ENCODE peak calls at places on chromosomes 11 and 22, in five cellular contexts. R is cardiac muscle cell, P is mucosa of descending colon, X is body of pancreas, G is K562. T is an unnamed sample.

GRCh38 chr11:111624602-111625001 is 22.4 kb downstream of the SIK2 start:
- DNase-seq in G (no peak), P (no peak), R (peak), X (no peak), T (no peak)

GRCh38 chr22:45200862-45201511 is 37.3 kb downstream of the NUP50 start:
- DNase-seq in P (no peak), X (no peak), G (no peak), R (peak), T (no peak)

GRCh38 chr22:50184004-50184461 is 1.7 kb upstream of the TRABD start:
- DNase-seq in P (peak), R (peak), X (peak), G (no peak), T (no peak)

GRCh38 chr22:47788461-47788860 is 1026.0 kb downstream of the TBC1D22A start:
- DNase-seq in R (no peak), X (no peak), G (no peak), P (no peak), T (no peak)

GRCh38 chr11:66973956-66974585 is 1.0 kb upstream of the C11orf86 start:
- DNase-seq in R (peak), G (no peak), P (no peak), X (no peak), T (no peak)

GRCh38 chr11:91538065-91538464 is 686.6 kb upstream of the FAT3 start:
- DNase-seq in P (no peak), R (no peak), X (no peak), G (no peak), T (no peak)

GRCh38 chr22:44162960-44163359 is 17.8 kb upstream of the PARVG start:
- DNase-seq in G (no peak), R (no peak), P (no peak), X (no peak), T (no peak)

GRCh38 chr11:94140154-94140655 is 11.6 kb downstream of the PANX1 start:
- DNase-seq in R (no peak), G (no peak), P (no peak), X (no peak), T (no peak)

GRCh38 chr22:27857441-27857840 is 55.9 kb upstream of the MN1 start:
- DNase-seq in X (no peak), P (no peak), R (no peak), G (no peak), T (no peak)

GRCh38 chr11:133078591-133079179 is 453.6 kb downstream of the OPCML start:
- DNase-seq in P (peak), G (peak), X (peak), R (peak), T (peak)

GRCh38 chr11:83047515-83048225 is 24.0 kb downstream of the RAB30 start:
- DNase-seq in X (no peak), P (no peak), G (no peak), R (no peak), T (no peak)

GRCh38 chr22:17772963-17773605 is 1.2 kb downstream of the BID start:
- DNase-seq in G (peak), P (no peak), R (peak), X (peak), T (no peak)

GRCh38 chr22:42617155-42617983 is 2.7 kb upstream of the POLDIP3 start:
- DNase-seq in P (no peak), G (no peak), X (no peak), R (no peak), T (no peak)

GRCh38 chr22:50683994-50684371 is 11.4 kb downstream of the SHANK3 start:
- DNase-seq in X (no peak), R (no peak), G (no peak), P (no peak), T (no peak)

GRCh38 chr11:116563028-116563712 is 209.6 kb downstream of the BUD13 start:
- DNase-seq in X (peak), R (no peak), P (no peak), G (no peak), T (no peak)

GRCh38 chr11:61897387-61898246 is 6.3 kb upstream of the FADS3 start:
- DNase-seq in P (peak), G (peak), R (peak), X (peak), T (peak)

GRCh38 chr11:86938900-86939880 is 16.0 kb downstream of the FZD4 start:
- DNase-seq in G (peak), R (peak), X (peak), P (no peak), T (peak)

GRCh38 chr11:63766501-63767270 is 1.9 kb downstream of the ZFTA start:
- DNase-seq in R (no peak), X (no peak), G (no peak), P (peak), T (no peak)

GRCh38 chr11:45252134-45252856 is 33.8 kb downstream of the SYT13 start:
- DNase-seq in X (peak), G (peak), R (peak), P (peak), T (peak)

GRCh38 chr11:94835571-94835970 is 67.4 kb downstream of the AMOTL1 start:
- DNase-seq in G (no peak), X (no peak), R (peak), P (no peak), T (no peak)

GRCh38 chr22:24069721-24070120 is 58.6 kb downstream of the CABIN1 start:
- DNase-seq in X (no peak), R (no peak), P (no peak), G (no peak), T (no peak)

GRCh38 chr11:2858995-2859705 is 26.4 kb downstream of the CDKN1C start:
- DNase-seq in R (no peak), X (no peak), G (no peak), P (no peak), T (no peak)

GRCh38 chr11:62450543-62451242 is 31.9 kb downstream of the SCGB1A1 start:
- DNase-seq in G (no peak), X (no peak), P (no peak), R (no peak), T (no peak)

GRCh38 chr11:104028476-104028875 is 8.0 kb upstream of the DDI1 start:
- DNase-seq in R (peak), G (no peak), P (no peak), X (no peak), T (no peak)

GRCh38 chr11:96114178-96115070 is 190.5 kb upstream of the MTMR2 start:
- DNase-seq in G (no peak), X (no peak), P (no peak), R (no peak), T (no peak)

GRCh38 chr11:1732421-1733008 is 17.9 kb downstream of the IFITM10 start:
- DNase-seq in R (no peak), G (no peak), P (no peak), X (no peak), T (no peak)

GRCh38 chr11:130585545-130585944 is 137.1 kb downstream of the ADAMTS15 start:
- DNase-seq in G (no peak), X (no peak), P (no peak), R (peak), T (no peak)

GRCh38 chr11:31492320-31492913 is 17.0 kb downstream of the IMMP1L start:
- DNase-seq in X (peak), G (no peak), R (peak), P (no peak), T (no peak)

GRCh38 chr11:96424693-96425092 is 34.9 kb downstream of the JRKL start:
- DNase-seq in G (no peak), X (no peak), R (peak), P (no peak), T (no peak)

GRCh38 chr11:91820709-91821108 is 403.9 kb upstream of the FAT3 start:
- DNase-seq in G (no peak), R (no peak), X (no peak), P (no peak), T (no peak)

GRCh38 chr11:43582837-43583462 is 97.6 kb upstream of the HSD17B12 start:
- DNase-seq in P (no peak), X (no peak), R (no peak), G (no peak), T (no peak)

GRCh38 chr22:17103351-17103750 is 17.8 kb downstream of the TMEM121B start:
- DNase-seq in R (no peak), X (no peak), P (no peak), G (no peak), T (no peak)

GRCh38 chr11:75264971-75265370 is 24.4 kb downstream of the TPBGL start:
- DNase-seq in P (no peak), X (no peak), G (no peak), R (no peak), T (no peak)

GRCh38 chr11:108319541-108320145 is 96.8 kb downstream of the ATM start:
- DNase-seq in P (no peak), R (no peak), G (no peak), X (no peak), T (no peak)

GRCh38 chr11:58525037-58525614 is 17.2 kb upstream of the OR5B21 start:
- DNase-seq in G (no peak), R (peak), X (no peak), P (no peak), T (peak)

GRCh38 chr11:46894506-46894905 is 23.8 kb downstream of the LRP4 start:
- DNase-seq in G (no peak), R (no peak), X (no peak), P (no peak), T (no peak)

GRCh38 chr11:46889689-46890475 is 28.5 kb downstream of the LRP4 start:
- DNase-seq in X (peak), R (peak), G (peak), P (peak), T (peak)

GRCh38 chr11:46890665-46891064 is 27.7 kb downstream of the LRP4 start:
- DNase-seq in X (no peak), P (no peak), R (no peak), G (no peak), T (no peak)

GRCh38 chr11:46892838-46893237 is 25.5 kb downstream of the LRP4 start:
- DNase-seq in R (no peak), P (no peak), X (no peak), G (no peak), T (no peak)

DNA sequence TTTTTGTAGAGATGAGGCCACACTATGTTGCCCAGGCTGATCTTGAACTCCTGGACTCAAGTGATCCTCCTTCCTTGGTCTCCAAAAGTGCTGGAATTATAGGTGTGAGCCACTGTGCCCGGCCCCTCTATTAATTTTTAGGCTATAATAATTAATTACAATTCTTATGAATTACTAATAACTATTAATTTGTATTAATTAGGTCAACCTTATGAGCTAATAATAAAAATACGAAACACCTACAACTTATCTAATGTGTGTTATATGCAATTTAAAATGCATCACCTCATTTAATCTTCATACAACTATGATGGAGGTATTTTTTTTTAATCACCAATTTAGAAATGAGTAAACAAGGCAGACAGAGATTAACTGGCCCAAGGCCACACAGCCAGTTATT is 26.2 kb downstream of the LRP4 start:
- DNase-seq in X (no peak), R (no peak), G (no peak), P (no peak), T (no peak)
- H3K4me3 ChIP-seq in X (no peak), R (no peak), G (no peak), P (no peak), T (no peak)

GRCh38 chr11:128549256-128549944 is 38.0 kb downstream of the ETS1 start:
- DNase-seq in R (peak), G (no peak), X (peak), P (no peak), T (no peak)
- H3K4me3 ChIP-seq in R (peak), G (no peak), X (peak), P (no peak), T (no peak)

GRCh38 chr11:119337581-119338317 is 2.9 kb downstream of the C1QTNF5 start:
- DNase-seq in G (peak), P (peak), X (no peak), R (peak), T (no peak)
- H3K4me3 ChIP-seq in G (no peak), P (no peak), X (no peak), R (no peak), T (no peak)

GRCh38 chr11:8809605-8810272 is 101.2 kb upstream of the AKIP1 start:
- DNase-seq in R (no peak), P (no peak), X (peak), G (no peak), T (peak)
- H3K4me3 ChIP-seq in R (peak), P (no peak), X (peak), G (no peak), T (no peak)

GRCh38 chr11:88508808-88509581 is 171.5 kb upstream of the CTSC start:
- DNase-seq in P (peak), X (peak), R (peak), G (no peak), T (no peak)
- H3K4me3 ChIP-seq in P (no peak), X (peak), R (peak), G (no peak), T (no peak)

GRCh38 chr11:65435981-65436411 is 13.4 kb downstream of the NEAT1 start:
- DNase-seq in P (peak), G (no peak), R (peak), X (peak), T (no peak)

GRCh38 chr11:65434667-65435179 is 12.1 kb downstream of the NEAT1 start:
- DNase-seq in R (no peak), G (no peak), P (no peak), X (no peak), T (no peak)

GRCh38 chr11:65435330-65435931 is 12.8 kb downstream of the NEAT1 start:
- DNase-seq in R (no peak), X (peak), G (no peak), P (peak), T (no peak)

GRCh38 chr11:65437436-65438227 is 15.0 kb downstream of the NEAT1 start:
- DNase-seq in G (no peak), P (no peak), X (no peak), R (peak), T (no peak)

DNA sequence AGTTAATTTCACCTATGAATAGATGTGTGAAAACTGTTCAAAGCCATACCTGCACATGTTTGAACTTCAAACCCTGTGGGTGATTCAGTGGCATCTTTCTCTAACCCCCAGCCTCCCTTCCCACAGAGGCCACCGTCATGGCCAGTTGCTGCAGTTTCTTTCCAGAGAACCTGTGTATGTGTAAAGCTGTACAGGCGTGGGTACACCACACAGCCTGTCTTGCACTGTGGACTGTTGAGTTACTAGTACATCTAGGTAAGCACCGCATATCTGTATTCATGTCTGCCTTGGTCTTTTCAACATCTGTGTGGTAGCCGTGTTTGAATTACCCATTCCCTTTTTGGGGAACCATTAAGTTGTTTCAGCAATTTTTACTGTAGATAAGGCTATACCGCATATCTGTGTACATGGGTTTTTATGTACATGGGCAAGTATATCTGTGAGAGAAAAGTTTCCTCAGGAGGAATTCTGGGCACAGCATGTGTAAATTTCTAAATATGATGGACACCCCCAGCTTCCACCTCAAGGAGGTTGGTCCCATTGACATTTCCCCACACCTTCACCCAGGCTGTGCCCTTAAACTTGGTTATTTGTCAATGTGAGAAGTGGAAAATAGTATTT is 13.9 kb downstream of the NEAT1 start:
- DNase-seq in X (no peak), P (no peak), G (no peak), R (peak), T (no peak)
- H3K4me3 ChIP-seq in X (no peak), P (no peak), G (no peak), R (no peak), T (no peak)

DNA sequence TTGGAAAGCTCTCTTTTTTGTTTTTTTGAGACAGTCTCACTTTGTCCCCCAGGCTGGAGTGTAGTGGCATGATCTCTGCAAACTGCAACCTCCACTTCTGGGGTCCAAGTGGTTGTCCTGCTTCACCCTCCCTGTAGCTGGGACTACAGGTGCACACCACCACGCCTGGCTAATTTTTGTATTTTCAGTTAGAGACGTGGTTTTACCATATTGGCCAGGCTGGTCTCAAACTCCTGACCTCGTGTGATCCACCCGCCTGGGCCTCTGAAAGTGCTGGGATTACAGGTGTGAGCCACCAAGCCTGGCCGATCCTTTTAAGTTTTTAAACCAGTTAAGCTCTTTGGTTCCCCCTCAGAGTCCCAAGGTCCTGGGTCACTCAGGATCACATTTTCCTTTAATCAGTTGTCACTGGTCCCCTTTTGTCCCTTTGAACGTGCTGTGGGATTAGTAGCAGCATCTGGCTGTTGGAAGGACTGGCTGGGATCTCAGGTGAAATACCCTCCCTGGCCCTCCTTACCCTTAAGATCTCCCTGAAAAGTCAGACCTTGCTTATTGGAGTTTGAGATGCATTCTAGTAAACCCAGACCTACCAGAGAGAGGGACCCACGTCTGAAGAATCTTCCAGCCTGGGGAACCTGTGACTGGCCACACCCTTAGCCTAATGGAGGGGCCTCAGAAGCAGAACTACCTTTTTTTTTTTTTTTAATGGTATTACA is 8.1 kb downstream of the MALAT1 start:
- DNase-seq in X (peak), G (no peak), R (peak), P (peak), T (no peak)
- H3K4me3 ChIP-seq in X (no peak), G (peak), R (no peak), P (no peak), T (no peak)

GRCh38 chr11:47603295-47603694 is 9.1 kb upstream of the C1QTNF4 start:
- DNase-seq in X (no peak), R (no peak), P (no peak), G (no peak), T (no peak)

GRCh38 chr11:47607380-47607779 is 13.2 kb upstream of the C1QTNF4 start:
- DNase-seq in G (no peak), P (no peak), X (no peak), R (peak), T (no peak)

GRCh38 chr11:47605921-47606320 is 11.7 kb upstream of the C1QTNF4 start:
- DNase-seq in P (no peak), R (no peak), X (no peak), G (peak), T (no peak)

GRCh38 chr11:47609675-47610074 is 15.5 kb upstream of the C1QTNF4 start:
- DNase-seq in X (no peak), R (no peak), P (no peak), G (peak), T (no peak)

GRCh38 chr11:47606731-47607130 is 12.5 kb upstream of the C1QTNF4 start:
- DNase-seq in G (no peak), R (peak), P (no peak), X (no peak), T (peak)
- H3K4me3 ChIP-seq in G (no peak), R (peak), P (no peak), X (no peak), T (no peak)

T was measured in Jurkat, Clone E6-1.